ENCODE peak calls at places on chromosomes 6 and 20, in five cellular contexts. One of them, this sample, is unnamed.
A peak's percentile ranks its signal among the peaks of the same experiment; 100 is the strongest.

GRCh38 chr20:48584391-48585249 is 243.2 kb downstream of the PREX1 start:
- DNase-seq in HCT116: no peak
- DNase-seq in SK-N-SH: no peak
- DNase-seq in hypothalamus: no peak
- DNase-seq in fibroblast of the conjunctiva: no peak
- DNase-seq in this sample: no peak

GRCh38 chr20:20904171-20904831 is 191.9 kb upstream of the RALGAPA2 start:
- DNase-seq in fibroblast of the conjunctiva: no peak
- DNase-seq in HCT116: no peak
- DNase-seq in SK-N-SH: no peak
- DNase-seq in hypothalamus: no peak
- DNase-seq in this sample: no peak

GRCh38 chr6:135088818-135089809 is 34.5 kb upstream of the HBS1L start:
- DNase-seq in SK-N-SH: peak; percentile 10
- DNase-seq in hypothalamus: no peak
- DNase-seq in HCT116: peak; percentile 13
- DNase-seq in fibroblast of the conjunctiva: peak; percentile 31
- DNase-seq in this sample: no peak

GRCh38 chr6:36751091-36751490 is 53.5 kb downstream of the RAB44 start:
- DNase-seq in hypothalamus: no peak
- DNase-seq in fibroblast of the conjunctiva: no peak
- DNase-seq in HCT116: no peak
- DNase-seq in SK-N-SH: no peak
- DNase-seq in this sample: no peak

GRCh38 chr6:141914646-141915045 is 218.1 kb upstream of the GJE1 start:
- DNase-seq in HCT116: no peak
- DNase-seq in hypothalamus: no peak
- DNase-seq in fibroblast of the conjunctiva: no peak
- DNase-seq in SK-N-SH: no peak
- DNase-seq in this sample: no peak

GRCh38 chr20:44552950-44553908 is 29.1 kb upstream of the PKIG start:
- DNase-seq in SK-N-SH: no peak
- DNase-seq in fibroblast of the conjunctiva: peak; percentile 67
- DNase-seq in hypothalamus: no peak
- DNase-seq in HCT116: no peak
- DNase-seq in this sample: no peak

GRCh38 chr20:62628691-62629090 is 13.6 kb upstream of the SLCO4A1 start:
- DNase-seq in HCT116: no peak
- DNase-seq in SK-N-SH: peak; percentile 68
- DNase-seq in fibroblast of the conjunctiva: no peak
- DNase-seq in hypothalamus: no peak
- DNase-seq in this sample: no peak

GRCh38 chr6:80742481-80742880 is 636.0 kb downstream of the BCKDHB start:
- DNase-seq in hypothalamus: no peak
- DNase-seq in HCT116: peak; percentile 35
- DNase-seq in fibroblast of the conjunctiva: peak; percentile 43
- DNase-seq in SK-N-SH: no peak
- DNase-seq in this sample: no peak

GRCh38 chr6:151763938-151764680 is 43.4 kb upstream of the ESR1 start:
- DNase-seq in hypothalamus: peak; percentile 11
- DNase-seq in SK-N-SH: peak; percentile 67
- DNase-seq in fibroblast of the conjunctiva: peak; percentile 41
- DNase-seq in HCT116: peak; percentile 53
- DNase-seq in this sample: peak; percentile 58

GRCh38 chr20:22490287-22491187 is 93.8 kb downstream of the FOXA2 start:
- DNase-seq in hypothalamus: no peak
- DNase-seq in SK-N-SH: no peak
- DNase-seq in HCT116: no peak
- DNase-seq in fibroblast of the conjunctiva: no peak
- DNase-seq in this sample: no peak

GRCh38 chr6:87820343-87820984 is 118.4 kb upstream of the AKIRIN2 start:
- DNase-seq in hypothalamus: no peak
- DNase-seq in fibroblast of the conjunctiva: no peak
- DNase-seq in SK-N-SH: no peak
- DNase-seq in HCT116: no peak
- DNase-seq in this sample: no peak

GRCh38 chr20:47233333-47234188 is 122.9 kb downstream of the ZMYND8 start:
- DNase-seq in SK-N-SH: no peak
- DNase-seq in hypothalamus: no peak
- DNase-seq in HCT116: no peak
- DNase-seq in fibroblast of the conjunctiva: no peak
- DNase-seq in this sample: no peak

GRCh38 chr6:26017567-26017966 is 55.0 kb downstream of the TRIM38 start:
- DNase-seq in fibroblast of the conjunctiva: no peak
- DNase-seq in HCT116: no peak
- DNase-seq in hypothalamus: peak; percentile 10
- DNase-seq in SK-N-SH: no peak
- DNase-seq in this sample: no peak

GRCh38 chr20:62685781-62686555 is 22.7 kb upstream of the NTSR1 start:
- DNase-seq in SK-N-SH: no peak
- DNase-seq in HCT116: no peak
- DNase-seq in hypothalamus: no peak
- DNase-seq in fibroblast of the conjunctiva: no peak
- DNase-seq in this sample: no peak

GRCh38 chr6:40930555-40930954 is 108.5 kb downstream of the UNC5CL start:
- DNase-seq in hypothalamus: no peak
- DNase-seq in fibroblast of the conjunctiva: no peak
- DNase-seq in SK-N-SH: no peak
- DNase-seq in HCT116: no peak
- DNase-seq in this sample: no peak

GRCh38 chr20:1119128-1119505 is 715 bp downstream of the PSMF1 start:
- DNase-seq in hypothalamus: no peak
- DNase-seq in HCT116: no peak
- DNase-seq in SK-N-SH: no peak
- DNase-seq in fibroblast of the conjunctiva: no peak
- DNase-seq in this sample: no peak

GRCh38 chr20:37697314-37697713 is 3.5 kb downstream of the CTNNBL1 start:
- DNase-seq in SK-N-SH: no peak
- DNase-seq in fibroblast of the conjunctiva: no peak
- DNase-seq in hypothalamus: no peak
- DNase-seq in HCT116: no peak
- DNase-seq in this sample: no peak

GRCh38 chr6:134683783-134684765 is 265.8 kb downstream of the ALDH8A1 start:
- DNase-seq in hypothalamus: no peak
- DNase-seq in fibroblast of the conjunctiva: no peak
- DNase-seq in HCT116: no peak
- DNase-seq in SK-N-SH: no peak
- DNase-seq in this sample: no peak

GRCh38 chr6:136501514-136501913 is 48.7 kb downstream of the MAP7 start:
- DNase-seq in SK-N-SH: peak; percentile 12
- DNase-seq in hypothalamus: no peak
- DNase-seq in HCT116: no peak
- DNase-seq in fibroblast of the conjunctiva: no peak
- DNase-seq in this sample: no peak

GRCh38 chr6:159035891-159036290 is 8.9 kb downstream of the TAGAP start:
- DNase-seq in hypothalamus: no peak
- DNase-seq in SK-N-SH: no peak
- DNase-seq in fibroblast of the conjunctiva: no peak
- DNase-seq in HCT116: no peak
- DNase-seq in this sample: no peak

GRCh38 chr6:106642476-106642875 is 13.1 kb downstream of the QRSL1 start:
- DNase-seq in fibroblast of the conjunctiva: no peak
- DNase-seq in SK-N-SH: no peak
- DNase-seq in hypothalamus: no peak
- DNase-seq in HCT116: no peak
- DNase-seq in this sample: no peak

GRCh38 chr6:111603648-111604047 is 2.0 kb downstream of the TRAF3IP2 start:
- DNase-seq in hypothalamus: no peak
- DNase-seq in HCT116: no peak
- DNase-seq in fibroblast of the conjunctiva: no peak
- DNase-seq in SK-N-SH: no peak
- DNase-seq in this sample: no peak

GRCh38 chr6:89433637-89434499 is 916 bp downstream of the ANKRD6 start:
- DNase-seq in HCT116: no peak
- DNase-seq in fibroblast of the conjunctiva: no peak
- DNase-seq in SK-N-SH: no peak
- DNase-seq in hypothalamus: no peak
- DNase-seq in this sample: no peak

This sample was measured in neural crest cell.